ENCODE peak calls at places on chromosomes 6 and 20, in four cellular contexts. I, B, O and K are unnamed samples.

GRCh38 chr20:31857861-31858835 is 12.2 kb downstream of the DUSP15 start:
- DNase-seq in I (no peak), B (no peak), O (no peak), K (no peak)

GRCh38 chr20:41150664-41151063 is 13.3 kb downstream of the PLCG1 start:
- DNase-seq in I (peak), B (no peak), O (no peak), K (no peak)

GRCh38 chr6:26157150-26157837 is 70.1 kb downstream of the HFE start:
- DNase-seq in I (peak), B (no peak), O (peak), K (peak)

GRCh38 chr6:82687855-82688254 is 324.2 kb downstream of the TPBG start:
- DNase-seq in I (no peak), B (no peak), O (no peak), K (no peak)

GRCh38 chr6:118660218-118660569 is 8.8 kb upstream of the CEP85L start:
- DNase-seq in I (peak), B (no peak), O (no peak), K (no peak)

GRCh38 chr6:42615518-42615917 is 51.7 kb downstream of the UBR2 start:
- DNase-seq in I (no peak), B (no peak), O (no peak), K (no peak)

GRCh38 chr6:168915855-168916254 is 337.8 kb downstream of the THBS2 start:
- DNase-seq in I (no peak), B (no peak), O (no peak), K (no peak)

GRCh38 chr6:33974471-33974870 is 170.7 kb upstream of the MLN start:
- DNase-seq in I (peak), B (no peak), O (no peak), K (peak)